ENCODE peak calls at places on chromosomes 2 and 18, in ten cellular contexts. F is iPS DF 19.7; L is pancreas; X is NCI-H510A treated with DMSO at 0.1 percent for 48 hours; A is stimulated activated CD8-positive, alpha-beta memory T cell treated with anti-CD3 and anti-CD28 coated beads, Interleukin-7, amount 100 ng/mL, for 1 hour; B is HS-27A; Y is Calu3; M is cardiac muscle cell; D is T-cell; Q is bronchial epithelial cell. W is an unnamed sample.
A peak's percentile ranks its signal among the peaks of the same experiment; 100 is the strongest.

GRCh38 chr2:240374085-240374907 is 61.2 kb upstream of the GPC1 start:
- DNase-seq in F (no peak), L (peak; percentile 43), X (no peak), A (no peak), B (peak; percentile 79), Y (peak; percentile 45), M (peak; percentile 93), D (no peak), Q (peak; percentile 50), W (peak; percentile 72)

GRCh38 chr2:155442755-155443372 is 744.4 kb downstream of the KCNJ3 start:
- DNase-seq in F (no peak), L (no peak), X (no peak), A (no peak), B (no peak), Y (peak; percentile 17), M (no peak), D (no peak), Q (peak; percentile 99), W (no peak)

GRCh38 chr2:12320027-12320734 is 396.6 kb upstream of the TRIB2 start:
- DNase-seq in F (no peak), L (no peak), X (no peak), A (no peak), B (no peak), Y (no peak), M (no peak), D (no peak), Q (no peak), W (no peak)

GRCh38 chr18:49832221-49832647 is 18.9 kb upstream of the ACAA2 start:
- DNase-seq in F (no peak), L (no peak), X (no peak), A (no peak), B (no peak), Y (no peak), M (no peak), D (no peak), Q (no peak), W (no peak)

GRCh38 chr2:215874418-215874817 is 138.9 kb downstream of the MREG start:
- DNase-seq in F (no peak), L (no peak), X (no peak), A (no peak), B (no peak), Y (no peak), M (no peak), D (no peak), Q (peak; percentile 72), W (no peak)

GRCh38 chr2:239489481-239489880 is 88.7 kb upstream of the HDAC4 start:
- DNase-seq in F (no peak), L (no peak), X (no peak), A (no peak), B (no peak), Y (no peak), M (no peak), D (no peak), Q (no peak), W (no peak)

GRCh38 chr2:217988014-217988839 is 14.6 kb downstream of the TNS1 start:
- DNase-seq in F (peak; percentile 92), L (peak; percentile 96), X (peak; percentile 96), A (peak; percentile 36), B (no peak), Y (peak; percentile 94), M (peak; percentile 79), D (peak; percentile 59), Q (peak; percentile 91), W (no peak)

GRCh38 chr2:196983934-196984333 is 57.4 kb upstream of the PGAP1 start:
- DNase-seq in F (no peak), L (no peak), X (no peak), A (no peak), B (no peak), Y (no peak), M (peak; percentile 72), D (no peak), Q (peak; percentile 58), W (no peak)

GRCh38 chr2:105842555-105842954 is 97.8 kb downstream of the NCK2 start:
- DNase-seq in F (no peak), L (no peak), X (peak; percentile 80), A (no peak), B (no peak), Y (no peak), M (no peak), D (no peak), Q (no peak), W (no peak)

GRCh38 chr18:32060026-32060425 is 31.6 kb upstream of the RNF138 start:
- DNase-seq in F (no peak), L (no peak), X (no peak), A (no peak), B (no peak), Y (no peak), M (no peak), D (no peak), Q (no peak), W (no peak)

GRCh38 chr2:126891681-126892500 is 6.8 kb upstream of the TEX51 start:
- DNase-seq in F (no peak), L (peak; percentile 54), X (no peak), A (no peak), B (no peak), Y (no peak), M (no peak), D (no peak), Q (no peak), W (no peak)

GRCh38 chr2:218811382-218811781 is 20.2 kb downstream of the PRKAG3 start:
- DNase-seq in F (no peak), L (no peak), X (no peak), A (no peak), B (no peak), Y (no peak), M (peak; percentile 67), D (no peak), Q (no peak), W (no peak)

W was measured in HFF-Myc.